ENCODE peak calls at places on chromosomes 5 and 9, in ten cellular contexts. J is colonic mucosa; T is A549; U is body of pancreas; K is lower lobe of right lung; X is AG04450; Q is cardiac muscle cell; B is SK-N-SH; N is CD8-positive, alpha-beta T cell; M is neural progenitor cell. A is an unnamed sample.

GRCh38 chr5:178224403-178224802 is 8.2 kb downstream of the PHYKPL start:
- DNase-seq in B (no peak), Q (no peak), U (no peak), T (no peak), M (no peak), K (peak), N (no peak), J (no peak), X (no peak), A (no peak)

GRCh38 chr9:103242025-103242424 is 246.9 kb downstream of the CYLC2 start:
- DNase-seq in J (no peak), K (no peak), Q (no peak), N (no peak), M (peak), X (no peak), U (no peak), T (no peak), B (peak), A (no peak)

GRCh38 chr5:176770431-176770830 is 39.9 kb upstream of the UNC5A start:
- DNase-seq in X (no peak), B (no peak), Q (no peak), K (no peak), N (no peak), J (peak), T (no peak), M (no peak), U (no peak), A (no peak)

GRCh38 chr5:8825161-8825757 is 720.6 kb downstream of the SEMA5A start:
- DNase-seq in T (no peak), J (no peak), N (no peak), U (no peak), M (no peak), X (no peak), B (no peak), K (no peak), Q (no peak), A (no peak)

GRCh38 chr9:36842560-36843530 is 191.2 kb downstream of the PAX5 start:
- DNase-seq in N (no peak), U (no peak), K (no peak), B (peak), M (peak), X (no peak), Q (no peak), T (no peak), J (no peak), A (no peak)

GRCh38 chr9:4584636-4585035 is 77.5 kb upstream of the PLPP6 start:
- DNase-seq in T (no peak), J (no peak), B (no peak), M (no peak), Q (no peak), X (no peak), U (no peak), N (no peak), K (no peak), A (no peak)

GRCh38 chr5:33764786-33765185 is 127.0 kb downstream of the ADAMTS12 start:
- DNase-seq in U (no peak), J (no peak), N (no peak), K (no peak), T (no peak), X (no peak), B (no peak), M (no peak), Q (no peak), A (no peak)

GRCh38 chr5:36696059-36696673 is 89.8 kb downstream of the SLC1A3 start:
- DNase-seq in J (peak), M (peak), Q (peak), T (peak), K (no peak), N (peak), B (peak), U (peak), X (peak), A (peak)

GRCh38 chr5:32275421-32275765 is 37.3 kb downstream of the MTMR12 start:
- DNase-seq in M (no peak), J (no peak), N (no peak), X (no peak), B (no peak), U (no peak), K (no peak), Q (no peak), T (no peak), A (no peak)

GRCh38 chr5:148796931-148797330 is 29.5 kb upstream of the ADRB2 start:
- DNase-seq in B (no peak), J (no peak), K (no peak), T (no peak), U (no peak), X (no peak), M (no peak), N (no peak), Q (no peak), A (no peak)

GRCh38 chr5:400282-401215 is 42.4 kb upstream of the EXOC3 start:
- DNase-seq in N (no peak), U (no peak), Q (no peak), M (no peak), B (peak), T (no peak), J (peak), K (no peak), X (no peak), A (no peak)

GRCh38 chr5:109299557-109299956 is 110.2 kb downstream of the PJA2 start:
- DNase-seq in T (no peak), U (no peak), Q (no peak), N (no peak), J (no peak), X (no peak), M (no peak), K (no peak), B (no peak), A (no peak)

GRCh38 chr9:36906492-36906891 is 127.6 kb downstream of the PAX5 start:
- DNase-seq in J (no peak), Q (no peak), B (no peak), N (no peak), M (no peak), U (no peak), X (no peak), T (no peak), K (no peak), A (no peak)

GRCh38 chr5:149130932-149131273 is 10.4 kb upstream of the ABLIM3 start:
- DNase-seq in U (no peak), N (no peak), M (no peak), Q (no peak), K (no peak), X (no peak), J (no peak), T (no peak), B (no peak), A (no peak)

GRCh38 chr5:176547811-176548210 is 1.3 kb upstream of the CDHR2 start:
- DNase-seq in T (no peak), Q (no peak), J (peak), K (no peak), M (no peak), B (no peak), U (no peak), N (no peak), X (no peak), A (no peak)

GRCh38 chr5:126269511-126269910 is 153.7 kb upstream of the GRAMD2B start:
- DNase-seq in T (no peak), M (no peak), X (no peak), B (no peak), Q (no peak), U (no peak), K (no peak), N (no peak), J (no peak), A (peak)

GRCh38 chr5:50292735-50293394 is 148.2 kb downstream of the EMB start:
- DNase-seq in B (no peak), Q (no peak), M (no peak), J (no peak), T (no peak), K (no peak), X (no peak), U (no peak), N (no peak), A (peak)

GRCh38 chr5:64834037-64834436 is 65.3 kb downstream of the CWC27 start:
- DNase-seq in Q (peak), B (no peak), J (no peak), M (no peak), T (no peak), K (no peak), X (no peak), N (no peak), U (no peak), A (no peak)

GRCh38 chr5:95007953-95008596 is 276.8 kb downstream of the MCTP1 start:
- DNase-seq in B (no peak), X (no peak), K (no peak), J (no peak), T (no peak), N (no peak), M (no peak), U (no peak), Q (no peak), A (no peak)

GRCh38 chr5:173451651-173452050 is 123.4 kb upstream of the STC2 start:
- DNase-seq in U (no peak), M (no peak), X (no peak), T (no peak), K (no peak), B (no peak), N (no peak), J (no peak), Q (no peak), A (no peak)

GRCh38 chr5:86011937-86012336 is 605.8 kb upstream of the COX7C start:
- DNase-seq in K (no peak), N (no peak), X (no peak), Q (no peak), M (no peak), T (no peak), U (no peak), B (no peak), J (no peak), A (no peak)

GRCh38 chr5:38595149-38595725 is 38.8 kb upstream of the LIFR start:
- DNase-seq in K (no peak), N (no peak), X (peak), U (no peak), B (no peak), Q (peak), M (peak), T (no peak), J (no peak), A (no peak)

GRCh38 chr9:95517559-95517933 is 775 bp upstream of the PTCH1 start:
- DNase-seq in N (no peak), T (no peak), M (no peak), J (no peak), B (no peak), X (no peak), Q (no peak), U (no peak), K (no peak), A (no peak)

GRCh38 chr5:2841208-2841607 is 89.7 kb upstream of the IRX2 start:
- DNase-seq in N (no peak), K (no peak), M (no peak), B (no peak), J (no peak), U (no peak), T (no peak), X (no peak), Q (no peak), A (no peak)

GRCh38 chr5:57887851-57888621 is 405.4 kb upstream of the ACTBL2 start:
- DNase-seq in X (peak), T (peak), N (no peak), K (no peak), M (peak), U (peak), B (peak), J (peak), Q (peak), A (peak)

GRCh38 chr5:15103130-15103529 is 231.6 kb upstream of the ANKH start:
- DNase-seq in N (no peak), X (no peak), K (no peak), J (no peak), M (no peak), U (no peak), B (no peak), Q (no peak), T (no peak), A (no peak)

GRCh38 chr5:1037123-1037670 is 28.6 kb downstream of the NKD2 start:
- DNase-seq in U (no peak), B (peak), N (no peak), X (no peak), J (no peak), Q (no peak), K (peak), T (no peak), M (no peak), A (no peak)

GRCh38 chr9:132748450-132748849 is 78.2 kb downstream of the GTF3C4 start:
- DNase-seq in K (no peak), T (no peak), X (no peak), U (no peak), Q (peak), B (no peak), N (no peak), J (no peak), M (no peak), A (no peak)

GRCh38 chr5:170892201-170892600 is 30.4 kb downstream of the RANBP17 start:
- DNase-seq in N (no peak), Q (peak), J (no peak), U (no peak), X (peak), K (no peak), B (no peak), M (no peak), T (no peak), A (no peak)

GRCh38 chr5:131634666-131634995 is 398 bp downstream of the RAPGEF6 start:
- DNase-seq in Q (peak), K (no peak), X (no peak), B (peak), U (peak), M (peak), J (peak), N (no peak), T (peak), A (peak)

GRCh38 chr5:5323551-5323950 is 98.9 kb upstream of the ICE1 start:
- DNase-seq in U (no peak), M (no peak), X (no peak), Q (no peak), J (no peak), N (no peak), K (no peak), B (no peak), T (no peak), A (no peak)

GRCh38 chr9:136587944-136588662 is 42.3 kb upstream of the NOTCH1 start:
- DNase-seq in K (no peak), T (no peak), Q (peak), B (peak), J (no peak), N (peak), X (no peak), M (peak), U (no peak), A (no peak)

GRCh38 chr5:142145106-142145900 is 36.7 kb downstream of the NDFIP1 start:
- DNase-seq in Q (peak), M (peak), X (peak), T (peak), U (peak), B (peak), K (no peak), J (peak), N (peak), A (peak)

GRCh38 chr9:72526901-72527800 is 5.7 kb downstream of the TMC1 start:
- DNase-seq in M (peak), K (peak), J (peak), Q (peak), N (peak), X (peak), T (peak), B (peak), U (peak), A (no peak)

GRCh38 chr5:17976404-17976803 is 342.1 kb downstream of the TAF11L14 start:
- DNase-seq in B (no peak), K (no peak), Q (no peak), N (no peak), X (no peak), M (no peak), U (no peak), J (no peak), T (no peak), A (no peak)

GRCh38 chr5:130198927-130199326 is 294.7 kb downstream of the CHSY3 start:
- DNase-seq in N (no peak), K (no peak), Q (peak), M (peak), B (peak), U (no peak), J (no peak), X (peak), T (peak), A (peak)

GRCh38 chr9:72579190-72579589 is 57.8 kb downstream of the TMC1 start:
- DNase-seq in T (peak), M (no peak), J (peak), X (no peak), K (no peak), U (no peak), Q (peak), N (no peak), B (no peak), A (no peak)

GRCh38 chr5:75322066-75322465 is 15.0 kb upstream of the HMGCR start:
- DNase-seq in Q (no peak), M (no peak), X (no peak), N (no peak), J (no peak), K (no peak), B (no peak), T (no peak), U (no peak), A (no peak)

GRCh38 chr5:75324791-75325190 is 12.2 kb upstream of the HMGCR start:
- DNase-seq in J (no peak), T (no peak), K (no peak), U (no peak), Q (no peak), X (no peak), N (no peak), M (no peak), B (no peak), A (no peak)

GRCh38 chr5:75330404-75330803 is 6.6 kb upstream of the HMGCR start:
- DNase-seq in M (no peak), U (no peak), K (no peak), X (no peak), Q (no peak), N (no peak), T (no peak), B (no peak), J (no peak), A (no peak)

GRCh38 chr5:75320341-75320740 is 16.7 kb upstream of the HMGCR start:
- DNase-seq in Q (peak), B (no peak), M (no peak), N (no peak), J (no peak), T (no peak), K (no peak), X (no peak), U (no peak), A (no peak)

GRCh38 chr5:75325242-75325641 is 11.8 kb upstream of the HMGCR start:
- DNase-seq in Q (no peak), J (no peak), T (no peak), B (no peak), K (no peak), N (no peak), U (no peak), M (no peak), X (no peak), A (no peak)
- TF ChIP-seq CTCF in Q (peak), J (no peak), T (no peak), B (peak), K (no peak), N (no peak), U (no peak), M (peak), X (peak), A (no peak)

DNA sequence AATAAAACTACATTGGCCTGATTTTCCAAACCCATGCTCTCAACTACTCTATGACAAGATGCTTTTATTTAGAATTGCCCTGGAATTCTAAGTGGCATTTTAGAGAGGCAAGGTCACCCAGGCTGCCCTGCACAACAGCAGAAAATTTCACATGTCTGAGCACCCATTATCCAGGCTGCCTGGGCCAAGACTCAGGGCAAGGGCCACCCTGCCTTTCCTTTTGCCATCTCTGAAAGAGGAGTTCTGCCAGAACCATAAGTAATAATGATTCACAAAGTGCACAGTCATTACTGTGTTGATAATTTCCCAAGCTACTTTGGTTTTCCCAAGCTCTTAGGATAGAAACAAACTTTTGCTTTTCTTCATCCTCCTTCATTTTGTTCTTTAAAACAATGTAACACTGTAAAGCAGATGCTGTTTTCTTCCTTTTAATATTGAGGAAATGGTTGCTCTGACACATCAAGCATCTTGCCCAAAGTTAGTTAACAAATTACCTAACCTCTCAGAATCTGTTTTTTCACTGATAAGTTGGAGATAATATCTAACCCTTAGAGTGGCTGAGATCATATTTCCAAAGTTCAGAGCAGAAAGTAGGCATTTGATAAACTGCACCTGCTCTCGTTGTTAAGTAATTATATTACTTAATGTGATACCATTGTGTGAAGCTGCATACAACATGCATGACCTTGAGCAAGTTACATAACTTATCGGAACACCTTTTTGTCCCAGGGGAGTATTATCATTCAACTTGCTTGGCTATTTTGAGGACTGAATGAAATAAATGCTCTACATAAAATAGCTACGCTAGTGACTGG is 325.6 kb downstream of the PRELID2 start:
- DNase-seq in T (no peak), J (no peak), M (no peak), B (no peak), U (no peak), Q (no peak), X (no peak), K (no peak), N (no peak), A (no peak)
- H3K27ac ChIP-seq in T (no peak), J (no peak), M (no peak), B (no peak), U (no peak), Q (no peak), X (peak), K (no peak), N (no peak), A (no peak)

DNA sequence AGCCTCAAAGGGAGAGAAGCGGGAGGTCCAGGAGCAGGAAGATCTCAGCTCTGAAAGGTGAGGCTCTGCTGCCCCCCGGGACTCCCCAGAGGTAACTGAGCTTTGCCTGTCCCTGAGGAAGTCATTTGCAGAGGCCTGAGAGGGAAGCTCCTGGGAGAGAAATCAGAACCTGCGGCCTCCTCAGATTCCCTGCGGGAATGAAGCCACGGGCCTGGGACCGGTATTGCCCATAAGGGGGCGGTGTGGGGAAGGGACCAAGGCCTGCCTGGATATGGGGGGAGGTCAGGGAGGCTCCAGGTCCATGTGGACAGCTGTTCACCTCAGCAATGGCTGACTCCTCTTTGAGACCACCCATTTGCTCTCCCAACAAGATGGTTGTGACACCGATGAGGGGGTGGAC is 1.3 kb downstream of the SPATA31E1 start:
- DNase-seq in Q (no peak), X (no peak), J (peak), B (peak), N (no peak), K (no peak), T (peak), M (peak), U (no peak), A (peak)
- TF ChIP-seq CTCF in Q (peak), X (no peak), J (peak), B (no peak), N (no peak), K (no peak), T (peak), M (peak), U (no peak), A (peak)

DNA sequence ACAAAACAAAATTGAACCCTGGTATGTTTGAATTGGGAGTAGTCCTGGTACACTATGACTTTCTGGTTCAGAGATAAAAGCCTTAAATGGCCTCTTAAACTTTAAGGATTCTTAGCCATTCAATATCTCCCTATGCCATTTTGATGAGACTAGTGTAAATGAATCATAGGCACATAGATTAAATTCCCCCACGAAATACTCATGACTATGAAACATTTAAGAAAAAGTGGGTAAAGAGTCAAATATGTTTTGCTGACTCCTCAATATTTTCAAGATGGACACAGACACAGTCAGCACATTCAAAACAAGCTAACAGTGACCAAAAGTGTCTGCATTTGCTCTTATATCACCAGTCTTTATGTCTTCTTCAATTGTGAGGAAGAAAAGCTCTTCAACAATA is 278.3 kb downstream of the PDE4D start:
- DNase-seq in N (no peak), U (no peak), Q (peak), T (no peak), B (no peak), M (no peak), J (no peak), K (no peak), X (no peak), A (no peak)
- H3K27ac ChIP-seq in N (no peak), U (no peak), Q (no peak), T (peak), B (no peak), M (no peak), J (no peak), K (no peak), X (no peak), A (no peak)